ENCODE peak calls at places on chromosomes 2 and 18, in six cellular contexts. V is astrocyte of the spinal cord; G is stimulated activated CD8-positive, alpha-beta memory T cell treated with anti-CD3 and anti-CD28 coated beads, Interleukin-15, amount 100 ng/mL, for 4 hours; S is NCI-H1092 treated with DMSO at 0.1 percent for 48 hours; K is IMR-90; T is nephron progenitor cell. P is an unnamed sample.

GRCh38 chr2:187580462-187581124 is 26.4 kb upstream of the TFPI start:
- DNase-seq in G (no peak), V (peak), T (no peak), K (peak), S (peak), P (peak)

GRCh38 chr2:3443685-3444084 is 64.2 kb downstream of the TRAPPC12 start:
- DNase-seq in G (no peak), T (no peak), V (no peak), S (no peak), K (no peak), P (no peak)

GRCh38 chr2:121358291-121358690 is 73.3 kb upstream of the TFCP2L1 start:
- DNase-seq in K (no peak), S (no peak), G (no peak), T (no peak), V (no peak), P (no peak)

GRCh38 chr2:70938580-70938938 is 2.9 kb downstream of the ATP6V1B1 start:
- DNase-seq in V (no peak), G (no peak), K (no peak), S (no peak), T (no peak), P (no peak)

GRCh38 chr2:61862085-61862484 is 8.2 kb upstream of the FAM161A start:
- DNase-seq in G (no peak), K (no peak), S (no peak), V (no peak), T (no peak), P (no peak)

GRCh38 chr2:108637304-108637669 is 82.0 kb upstream of the RANBP2 start:
- DNase-seq in S (no peak), G (no peak), T (no peak), V (peak), K (peak), P (no peak)

GRCh38 chr18:79387214-79387613 is 8.5 kb upstream of the NFATC1 start:
- DNase-seq in T (no peak), S (no peak), K (no peak), G (no peak), V (no peak), P (no peak)

GRCh38 chr2:74844752-74845151 is 10.8 kb downstream of the HK2 start:
- DNase-seq in S (no peak), G (no peak), V (no peak), T (no peak), K (no peak), P (no peak)

GRCh38 chr2:159614534-159615186 is 1.7 kb downstream of the BAZ2B start:
- DNase-seq in G (no peak), T (no peak), K (peak), V (no peak), S (peak), P (no peak)

GRCh38 chr2:144712277-144712944 is 192.5 kb upstream of the ZEB2 start:
- DNase-seq in T (no peak), V (peak), S (no peak), G (no peak), K (peak), P (no peak)

GRCh38 chr2:241123816-241124536 is 21.9 kb upstream of the MTERF4 start:
- DNase-seq in K (no peak), V (no peak), S (no peak), G (no peak), T (no peak), P (no peak)

GRCh38 chr2:219128401-219128800 is 32.2 kb downstream of the NHEJ1 start:
- DNase-seq in K (no peak), T (no peak), V (no peak), S (no peak), G (no peak), P (no peak)

GRCh38 chr2:88190808-88191721 is 20.9 kb downstream of the THNSL2 start:
- DNase-seq in G (no peak), S (peak), K (peak), T (peak), V (peak), P (peak)

GRCh38 chr2:148244593-148245292 is 223.9 kb downstream of the MBD5 start:
- DNase-seq in K (peak), V (peak), T (no peak), S (no peak), G (no peak), P (no peak)

GRCh38 chr2:211455225-211455841 is 898.9 kb downstream of the CPS1 start:
- DNase-seq in K (peak), V (peak), S (peak), T (peak), G (no peak), P (peak)

GRCh38 chr2:49335546-49335945 is 181.2 kb upstream of the FSHR start:
- DNase-seq in V (no peak), K (no peak), G (no peak), S (peak), T (no peak), P (no peak)

GRCh38 chr2:58734365-58734764 is 493.2 kb upstream of the FANCL start:
- DNase-seq in T (no peak), S (peak), G (no peak), K (peak), V (peak), P (no peak)

GRCh38 chr18:46437019-46437418 is 220.0 kb downstream of the LOXHD1 start:
- DNase-seq in K (no peak), T (no peak), S (no peak), V (no peak), G (no peak), P (no peak)

GRCh38 chr2:201638331-201638730 is 5.0 kb downstream of the TMEM237 start:
- DNase-seq in S (no peak), G (no peak), K (peak), V (no peak), T (no peak), P (no peak)

GRCh38 chr2:233638836-233639235 is 2.6 kb downstream of the UGT1A10 start:
- DNase-seq in G (no peak), T (no peak), S (no peak), V (no peak), K (no peak), P (no peak)

GRCh38 chr2:134774786-134775641 is 56.2 kb upstream of the TMEM163 start:
- DNase-seq in V (no peak), G (no peak), T (no peak), S (peak), K (no peak), P (no peak)

GRCh38 chr2:209661286-209661685 is 110.3 kb upstream of the UNC80 start:
- DNase-seq in K (no peak), T (peak), S (peak), V (peak), G (no peak), P (peak)

GRCh38 chr2:42021490-42021889 is 26.3 kb upstream of the PKDCC start:
- DNase-seq in S (no peak), V (peak), T (no peak), G (no peak), K (peak), P (no peak)

P was measured in SHP77.